ENCODE peak calls at places on chromosome 16, in six cellular contexts. U, N, G, C, A and P are unnamed samples.

GRCh38 chr16:66515543-66516171 is 34.3 kb downstream of the TK2 start:
- DNase-seq in C (no peak), A (peak; percentile 66), G (no peak), N (no peak), U (peak; percentile 37), P (peak; percentile 74)

GRCh38 chr16:4375717-4376116 is 4.1 kb downstream of the VASN start:
- DNase-seq in A (no peak), G (no peak), U (no peak), N (no peak), C (no peak), P (no peak)

GRCh38 chr16:47726031-47726675 is 265.0 kb downstream of the PHKB start:
- DNase-seq in A (no peak), G (no peak), N (no peak), C (no peak), U (peak; percentile 20), P (no peak)

GRCh38 chr16:53154513-53154912 is 99.7 kb downstream of the CHD9 start:
- DNase-seq in C (no peak), A (no peak), N (peak; percentile 5), U (no peak), G (no peak), P (no peak)

GRCh38 chr16:63361032-63361624 is 1324.9 kb upstream of the CDH8 start:
- DNase-seq in C (no peak), U (peak; percentile 66), N (peak; percentile 30), A (peak; percentile 56), G (peak; percentile 28), P (peak; percentile 35)

GRCh38 chr16:89170346-89171215 is 967 bp upstream of the CDH15 start:
- DNase-seq in U (no peak), C (no peak), N (no peak), G (no peak), A (no peak), P (no peak)

GRCh38 chr16:52545544-52546262 is 1.2 kb downstream of the TOX3 start:
- DNase-seq in A (no peak), N (peak; percentile 15), U (no peak), C (no peak), G (no peak), P (no peak)

GRCh38 chr16:54805648-54806047 is 125.0 kb upstream of the IRX5 start:
- DNase-seq in U (no peak), N (no peak), C (no peak), G (no peak), A (no peak), P (no peak)

GRCh38 chr16:87628940-87629339 is 26.6 kb downstream of the JPH3 start:
- DNase-seq in C (no peak), N (no peak), U (peak; percentile 28), A (no peak), G (peak; percentile 50), P (peak; percentile 4)

GRCh38 chr16:63752347-63752746 is 1369.5 kb downstream of the CDH11 start:
- DNase-seq in A (no peak), G (no peak), N (peak; percentile 77), C (no peak), U (no peak), P (no peak)

GRCh38 chr16:49342336-49343265 is 31.0 kb upstream of the C16orf78 start:
- DNase-seq in A (no peak), C (no peak), G (no peak), U (no peak), N (no peak), P (no peak)

GRCh38 chr16:89633064-89633631 is 19.7 kb downstream of the DPEP1 start:
- DNase-seq in N (peak; percentile 67), U (peak; percentile 73), G (peak; percentile 85), C (no peak), A (no peak), P (peak; percentile 62)

GRCh38 chr16:9495824-9496223 is 404.4 kb downstream of the HAPSTR1 start:
- DNase-seq in N (no peak), A (no peak), C (no peak), U (no peak), G (no peak), P (no peak)

GRCh38 chr16:14399397-14400284 is 230.4 kb downstream of the PARN start:
- DNase-seq in G (peak; percentile 68), A (peak; percentile 34), U (peak; percentile 62), C (peak; percentile 60), N (no peak), P (peak; percentile 78)

DNA sequence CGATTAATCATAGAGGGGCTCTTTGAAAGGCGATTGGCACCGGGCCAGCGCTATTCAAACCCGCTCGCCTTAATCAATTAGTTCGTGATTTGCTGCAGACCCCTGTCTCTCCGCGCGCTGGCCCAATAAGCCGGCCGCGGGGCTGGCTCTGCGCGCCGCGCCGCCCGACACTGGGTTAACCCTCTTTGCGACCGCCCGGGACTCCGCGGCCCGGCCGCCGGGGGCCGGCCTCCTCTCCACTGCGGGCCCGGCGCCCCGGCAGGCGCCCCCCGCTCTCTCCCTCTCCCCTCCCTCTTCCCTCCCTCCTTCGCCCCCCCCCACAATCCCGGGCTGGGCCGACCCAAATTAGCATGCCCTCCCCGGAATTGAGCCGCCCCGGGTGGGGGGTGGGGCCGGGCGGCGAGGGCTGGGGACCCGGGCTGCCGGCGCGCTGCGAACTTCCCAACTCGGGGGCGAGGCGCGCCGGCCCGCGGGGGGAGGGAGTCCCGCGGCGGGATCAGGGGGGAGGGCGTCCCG is 423 bp upstream of the SALL1 start:
- DNase-seq in U (peak; percentile 70), G (no peak), N (peak; percentile 81), A (no peak), C (no peak), P (peak; percentile 85)
- H3K4me3 ChIP-seq in U (peak overlapping the region; percentile 89), G (peak overlapping the region; percentile 43), N (peak overlapping the region; percentile 52), A (no peak overlapping the region), C (no peak overlapping the region), P (peak overlapping the region; percentile 74)

GRCh38 chr16:85998178-85998867 is 99.4 kb downstream of the IRF8 start:
- DNase-seq in N (no peak), A (no peak), C (no peak), G (no peak), U (no peak), P (no peak)

GRCh38 chr16:86002178-86002577 is 103.2 kb downstream of the IRF8 start:
- DNase-seq in C (peak; percentile 76), N (no peak), U (no peak), G (no peak), A (no peak), P (no peak)

GRCh38 chr16:85996843-85997242 is 97.9 kb downstream of the IRF8 start:
- DNase-seq in G (no peak), A (no peak), N (no peak), U (no peak), C (no peak), P (no peak)

GRCh38 chr16:85999778-86000177 is 100.8 kb downstream of the IRF8 start:
- DNase-seq in U (no peak), A (no peak), C (no peak), N (no peak), G (no peak), P (no peak)

DNA sequence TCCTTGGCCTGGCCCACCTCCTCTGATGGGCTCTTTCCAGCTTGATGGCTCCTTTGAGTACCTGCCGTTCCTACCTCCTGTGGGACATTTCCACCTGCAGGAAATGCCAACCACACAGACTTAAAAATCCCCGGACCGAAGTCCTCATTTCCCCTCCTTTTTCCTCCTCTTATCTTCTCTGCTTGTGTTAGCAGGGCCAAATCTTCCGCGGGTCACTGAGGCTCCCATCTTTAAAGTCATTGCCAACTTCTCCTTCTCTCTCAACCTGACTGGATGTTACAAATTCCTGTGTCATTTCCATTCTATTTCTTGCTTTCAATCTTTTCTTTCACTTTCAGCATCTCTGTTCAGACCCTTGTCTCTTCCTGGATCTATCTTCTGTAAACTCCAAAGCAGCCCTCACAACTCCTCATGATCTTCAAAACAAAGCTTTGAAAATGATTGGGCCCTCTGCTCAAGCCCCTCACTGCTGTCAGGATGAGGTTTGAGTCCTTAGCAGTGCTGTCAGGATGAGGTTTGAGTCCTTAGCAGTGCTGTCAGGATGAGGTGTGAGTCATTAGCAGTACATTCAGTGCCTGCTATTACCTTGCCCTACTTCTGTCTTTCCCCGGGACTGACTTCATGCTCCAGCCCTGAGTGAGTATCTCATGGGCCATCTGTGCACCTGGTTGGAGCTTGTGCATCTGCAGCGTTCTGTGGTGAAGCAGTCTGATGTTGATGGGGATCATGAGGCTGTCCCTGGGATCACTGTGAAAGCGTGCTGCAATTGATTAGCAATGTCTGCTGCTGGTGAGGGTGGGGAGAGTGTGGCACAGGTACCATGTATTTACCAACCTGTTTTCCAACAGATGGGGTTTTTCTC is 100.1 kb downstream of the IRF8 start:
- DNase-seq in U (no peak), G (peak; percentile 8), N (no peak), C (no peak), A (no peak), P (no peak)
- H2AFZ ChIP-seq in U (no peak overlapping the region), G (no peak overlapping the region), N (no peak overlapping the region), C (peak overlapping the region; percentile 67), A (no peak overlapping the region), P (no peak overlapping the region)

GRCh38 chr16:728890-729744 is 2.2 kb downstream of the HAGHL start:
- DNase-seq in C (no peak), G (no peak), A (no peak), U (no peak), N (peak; percentile 66), P (no peak)
- H3K4me3 ChIP-seq in C (no peak overlapping the region), G (peak overlapping the region; percentile 71), A (no peak overlapping the region), U (no peak overlapping the region), N (no peak overlapping the region), P (peak overlapping the region; percentile 28)

GRCh38 chr16:30064746-30065111 is 831 bp upstream of the ALDOA start:
- DNase-seq in A (no peak), G (no peak), N (no peak), C (no peak), U (no peak), P (no peak)
- H2AFZ ChIP-seq in A (no peak overlapping the region), G (peak overlapping the region; percentile 81), N (no peak overlapping the region), C (peak overlapping the region; percentile 77), U (peak overlapping the region; percentile 99), P (peak overlapping the region; percentile 89)